ENCODE peak calls at places on chromosomes 6 and 20, in five cellular contexts. One of them, this sample, is unnamed.

GRCh38 chr20:25197173-25197869 is 1.8 kb downstream of the ENTPD6 start:
- DNase-seq in fibroblast of lung: no peak
- DNase-seq in HFF-Myc: no peak
- DNase-seq in upper lobe of left lung: no peak
- DNase-seq in GM12865: no peak
- DNase-seq in this sample: no peak

GRCh38 chr6:136031982-136032381 is 180.5 kb downstream of the PDE7B start:
- DNase-seq in GM12865: peak
- DNase-seq in upper lobe of left lung: no peak
- DNase-seq in HFF-Myc: no peak
- DNase-seq in fibroblast of lung: peak
- DNase-seq in this sample: no peak

GRCh38 chr6:136738178-136739057 is 53.9 kb downstream of the MAP3K5 start:
- DNase-seq in upper lobe of left lung: no peak
- DNase-seq in fibroblast of lung: peak
- DNase-seq in GM12865: no peak
- DNase-seq in HFF-Myc: no peak
- DNase-seq in this sample: no peak

GRCh38 chr20:7399575-7399974 is 540.7 kb downstream of the HAO1 start:
- DNase-seq in fibroblast of lung: no peak
- DNase-seq in GM12865: no peak
- DNase-seq in upper lobe of left lung: no peak
- DNase-seq in HFF-Myc: no peak
- DNase-seq in this sample: no peak

GRCh38 chr20:54043044-54043967 is 27.1 kb downstream of the BCAS1 start:
- DNase-seq in GM12865: peak
- DNase-seq in upper lobe of left lung: no peak
- DNase-seq in HFF-Myc: peak
- DNase-seq in fibroblast of lung: no peak
- DNase-seq in this sample: no peak

GRCh38 chr20:4774209-4774608 is 52.5 kb downstream of the PRND start:
- DNase-seq in GM12865: no peak
- DNase-seq in HFF-Myc: no peak
- DNase-seq in fibroblast of lung: no peak
- DNase-seq in upper lobe of left lung: no peak
- DNase-seq in this sample: no peak

GRCh38 chr20:64083380-64084208 is 604 bp downstream of the LKAAEAR1 start:
- DNase-seq in HFF-Myc: no peak
- DNase-seq in upper lobe of left lung: peak
- DNase-seq in GM12865: peak
- DNase-seq in fibroblast of lung: peak
- DNase-seq in this sample: no peak

GRCh38 chr6:1643111-1643510 is 33.4 kb downstream of the FOXC1 start:
- DNase-seq in fibroblast of lung: no peak
- DNase-seq in HFF-Myc: no peak
- DNase-seq in GM12865: no peak
- DNase-seq in upper lobe of left lung: no peak
- DNase-seq in this sample: no peak

GRCh38 chr6:155093430-155093829 is 98.3 kb downstream of the TIAM2 start:
- DNase-seq in HFF-Myc: no peak
- DNase-seq in upper lobe of left lung: no peak
- DNase-seq in GM12865: no peak
- DNase-seq in fibroblast of lung: no peak
- DNase-seq in this sample: no peak

GRCh38 chr20:33531047-33531877 is 41.4 kb downstream of the CBFA2T2 start:
- DNase-seq in upper lobe of left lung: no peak
- DNase-seq in HFF-Myc: no peak
- DNase-seq in fibroblast of lung: peak
- DNase-seq in GM12865: peak
- DNase-seq in this sample: no peak

GRCh38 chr20:48889155-48889790 is 32.2 kb upstream of the ARFGEF2 start:
- DNase-seq in HFF-Myc: no peak
- DNase-seq in GM12865: peak
- DNase-seq in fibroblast of lung: no peak
- DNase-seq in upper lobe of left lung: no peak
- DNase-seq in this sample: no peak

GRCh38 chr6:93300661-93301060 is 118.7 kb downstream of the EPHA7 start:
- DNase-seq in HFF-Myc: no peak
- DNase-seq in upper lobe of left lung: no peak
- DNase-seq in GM12865: no peak
- DNase-seq in fibroblast of lung: no peak
- DNase-seq in this sample: no peak

GRCh38 chr6:148771212-148771601 is 24.4 kb downstream of the UST start:
- DNase-seq in fibroblast of lung: no peak
- DNase-seq in upper lobe of left lung: no peak
- DNase-seq in HFF-Myc: no peak
- DNase-seq in GM12865: no peak
- DNase-seq in this sample: no peak

GRCh38 chr6:105372862-105373182 is 30.1 kb downstream of the PREP start:
- DNase-seq in upper lobe of left lung: no peak
- DNase-seq in HFF-Myc: no peak
- DNase-seq in GM12865: no peak
- DNase-seq in fibroblast of lung: no peak
- DNase-seq in this sample: no peak

GRCh38 chr6:11185204-11185842 is 47.1 kb downstream of the NEDD9 start:
- DNase-seq in HFF-Myc: no peak
- DNase-seq in upper lobe of left lung: no peak
- DNase-seq in GM12865: no peak
- DNase-seq in fibroblast of lung: no peak
- DNase-seq in this sample: no peak
- TF ChIP-seq CTCF in HFF-Myc: no peak
- TF ChIP-seq CTCF in upper lobe of left lung: no peak
- TF ChIP-seq CTCF in GM12865: no peak
- TF ChIP-seq CTCF in fibroblast of lung: no peak
- TF ChIP-seq CTCF in this sample: no peak

DNA sequence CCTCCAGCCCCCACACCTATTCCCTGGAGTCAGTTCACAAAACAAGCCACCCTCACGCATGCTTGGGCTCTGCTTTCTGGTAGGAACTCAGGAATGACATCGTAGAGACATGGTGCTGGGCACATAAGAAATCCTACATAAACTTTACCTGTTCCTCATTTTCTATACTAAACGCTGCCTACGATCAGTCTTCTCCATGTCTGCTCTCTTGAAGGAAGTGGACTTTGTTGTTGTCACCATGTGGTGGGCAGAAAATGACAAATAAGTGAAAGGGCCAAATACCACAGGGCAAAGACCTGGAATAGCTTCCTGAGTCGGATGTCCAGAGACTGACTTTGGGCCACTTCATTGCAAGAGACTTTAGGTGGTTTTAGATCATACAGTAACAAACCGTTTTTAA is 10.1 kb downstream of the MYLK4 start:
- DNase-seq in HFF-Myc: no peak
- DNase-seq in GM12865: no peak
- DNase-seq in fibroblast of lung: no peak
- DNase-seq in upper lobe of left lung: no peak
- DNase-seq in this sample: no peak
- H3K4me3 ChIP-seq in HFF-Myc: no peak
- H3K4me3 ChIP-seq in GM12865: no peak
- H3K4me3 ChIP-seq in fibroblast of lung: no peak
- H3K4me3 ChIP-seq in upper lobe of left lung: no peak
- H3K4me3 ChIP-seq in this sample: no peak

GRCh38 chr20:10356628-10357027 is 77.4 kb downstream of the MKKS start:
- DNase-seq in upper lobe of left lung: no peak
- DNase-seq in HFF-Myc: no peak
- DNase-seq in fibroblast of lung: no peak
- DNase-seq in GM12865: no peak
- DNase-seq in this sample: no peak

GRCh38 chr20:10359621-10360040 is 74.4 kb downstream of the MKKS start:
- DNase-seq in upper lobe of left lung: no peak
- DNase-seq in HFF-Myc: no peak
- DNase-seq in fibroblast of lung: peak
- DNase-seq in GM12865: no peak
- DNase-seq in this sample: no peak

GRCh38 chr20:10360878-10361277 is 73.1 kb downstream of the MKKS start:
- DNase-seq in upper lobe of left lung: no peak
- DNase-seq in GM12865: no peak
- DNase-seq in fibroblast of lung: no peak
- DNase-seq in HFF-Myc: no peak
- DNase-seq in this sample: no peak

GRCh38 chr20:10357061-10357708 is 76.8 kb downstream of the MKKS start:
- DNase-seq in upper lobe of left lung: no peak
- DNase-seq in fibroblast of lung: no peak
- DNase-seq in GM12865: no peak
- DNase-seq in HFF-Myc: no peak
- DNase-seq in this sample: no peak

GRCh38 chr20:10357974-10358373 is 76.0 kb downstream of the MKKS start:
- DNase-seq in GM12865: no peak
- DNase-seq in fibroblast of lung: peak
- DNase-seq in HFF-Myc: no peak
- DNase-seq in upper lobe of left lung: no peak
- DNase-seq in this sample: no peak
- TF ChIP-seq CTCF in GM12865: peak
- TF ChIP-seq CTCF in fibroblast of lung: peak
- TF ChIP-seq CTCF in HFF-Myc: peak
- TF ChIP-seq CTCF in upper lobe of left lung: no peak
- TF ChIP-seq CTCF in this sample: no peak

DNA sequence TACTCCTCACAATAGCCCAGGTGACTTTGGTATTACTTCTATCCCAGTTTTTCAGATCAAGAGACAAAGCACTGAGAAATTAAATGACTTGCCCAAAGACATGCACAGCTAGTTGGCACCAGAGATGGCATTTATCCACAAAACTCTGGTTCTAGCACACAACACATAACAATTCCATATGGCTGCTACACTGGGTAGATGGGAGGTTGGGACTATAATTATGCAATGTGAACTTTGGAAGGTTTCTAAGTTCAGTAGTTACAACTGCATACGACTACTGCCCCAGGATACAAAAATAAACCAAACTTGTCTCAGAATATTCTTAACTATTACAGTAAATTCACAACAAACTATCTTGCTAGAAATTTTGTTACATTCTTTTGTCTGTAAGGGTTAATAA is 54.2 kb upstream of the MLIP start:
- DNase-seq in GM12865: no peak
- DNase-seq in fibroblast of lung: no peak
- DNase-seq in HFF-Myc: no peak
- DNase-seq in upper lobe of left lung: no peak
- DNase-seq in this sample: no peak
- H3K4me3 ChIP-seq in GM12865: no peak
- H3K4me3 ChIP-seq in fibroblast of lung: no peak
- H3K4me3 ChIP-seq in HFF-Myc: no peak
- H3K4me3 ChIP-seq in upper lobe of left lung: no peak
- H3K4me3 ChIP-seq in this sample: no peak

GRCh38 chr6:62283828-62284411 is 2.1 kb downstream of the KHDRBS2 start:
- DNase-seq in fibroblast of lung: peak
- DNase-seq in GM12865: peak
- DNase-seq in HFF-Myc: peak
- DNase-seq in upper lobe of left lung: no peak
- DNase-seq in this sample: no peak
- TF ChIP-seq CTCF in fibroblast of lung: no peak
- TF ChIP-seq CTCF in GM12865: peak
- TF ChIP-seq CTCF in HFF-Myc: peak
- TF ChIP-seq CTCF in upper lobe of left lung: peak
- TF ChIP-seq CTCF in this sample: no peak

This sample was measured in AG04449.